ENCODE peak calls at places on chromosomes 13 and 19, in nine cellular contexts. E is A549, U is GM06990, B is right lobe of liver, P is retinal pigment epithelial cell, F is fibroblast of lung, J is uterus, X is fibroblast of pulmonary artery, R is thoracic aorta. S is an unnamed sample.

GRCh38 chr13:51034906-51035305 is 76.2 kb downstream of the C13orf42 start:
- DNase-seq in F (no peak), E (no peak), X (no peak), R (no peak), P (no peak), U (no peak), B (no peak), J (no peak), S (no peak)

GRCh38 chr19:34191355-34191962 is 19.2 kb downstream of the LSM14A start:
- DNase-seq in B (no peak), F (no peak), R (no peak), X (no peak), U (no peak), E (no peak), J (no peak), P (no peak), S (no peak)

GRCh38 chr13:25171517-25172302 is at the start of gene AMER2:
- DNase-seq in P (peak), E (no peak), U (peak), J (peak), R (no peak), F (peak), B (peak), X (peak), S (peak)

GRCh38 chr19:38989066-38989605 is 13.6 kb upstream of the FBXO17 start:
- DNase-seq in P (no peak), B (no peak), U (no peak), R (no peak), X (no peak), J (no peak), E (peak), F (peak), S (no peak)

GRCh38 chr13:41401371-41401770 is 56.0 kb upstream of the RGCC start:
- DNase-seq in F (no peak), B (no peak), X (no peak), J (no peak), E (peak), R (no peak), U (no peak), P (no peak), S (no peak)

GRCh38 chr19:17775245-17775927 is 19.6 kb upstream of the B3GNT3 start:
- DNase-seq in R (no peak), B (no peak), U (no peak), P (no peak), X (peak), E (peak), J (no peak), F (no peak), S (no peak)

GRCh38 chr13:111339366-111340143 is 19.1 kb downstream of the TEX29 start:
- DNase-seq in X (no peak), F (no peak), E (no peak), U (no peak), R (no peak), B (no peak), J (no peak), P (no peak), S (no peak)

GRCh38 chr13:114155923-114156883 is 22.9 kb upstream of the CFAP97D2 start:
- DNase-seq in X (no peak), U (no peak), J (no peak), F (no peak), P (no peak), E (no peak), R (no peak), B (no peak), S (no peak)

GRCh38 chr13:114064516-114065140 is 67.8 kb downstream of the RASA3 start:
- DNase-seq in U (no peak), F (peak), X (peak), R (no peak), B (no peak), P (no peak), E (peak), J (peak), S (peak)

GRCh38 chr19:45414468-45414867 is 8.0 kb downstream of the POLR1G start:
- DNase-seq in F (no peak), J (no peak), R (no peak), B (no peak), E (no peak), P (no peak), U (no peak), X (no peak), S (no peak)

GRCh38 chr13:113762538-113762937 is 3.5 kb downstream of the TMEM255B start:
- DNase-seq in X (no peak), U (no peak), P (no peak), B (no peak), J (no peak), E (no peak), R (no peak), F (no peak), S (no peak)

GRCh38 chr19:50384685-50385535 is 763 bp downstream of the POLD1 start:
- DNase-seq in B (no peak), R (no peak), E (no peak), P (no peak), J (no peak), X (peak), F (peak), U (no peak), S (no peak)

DNA sequence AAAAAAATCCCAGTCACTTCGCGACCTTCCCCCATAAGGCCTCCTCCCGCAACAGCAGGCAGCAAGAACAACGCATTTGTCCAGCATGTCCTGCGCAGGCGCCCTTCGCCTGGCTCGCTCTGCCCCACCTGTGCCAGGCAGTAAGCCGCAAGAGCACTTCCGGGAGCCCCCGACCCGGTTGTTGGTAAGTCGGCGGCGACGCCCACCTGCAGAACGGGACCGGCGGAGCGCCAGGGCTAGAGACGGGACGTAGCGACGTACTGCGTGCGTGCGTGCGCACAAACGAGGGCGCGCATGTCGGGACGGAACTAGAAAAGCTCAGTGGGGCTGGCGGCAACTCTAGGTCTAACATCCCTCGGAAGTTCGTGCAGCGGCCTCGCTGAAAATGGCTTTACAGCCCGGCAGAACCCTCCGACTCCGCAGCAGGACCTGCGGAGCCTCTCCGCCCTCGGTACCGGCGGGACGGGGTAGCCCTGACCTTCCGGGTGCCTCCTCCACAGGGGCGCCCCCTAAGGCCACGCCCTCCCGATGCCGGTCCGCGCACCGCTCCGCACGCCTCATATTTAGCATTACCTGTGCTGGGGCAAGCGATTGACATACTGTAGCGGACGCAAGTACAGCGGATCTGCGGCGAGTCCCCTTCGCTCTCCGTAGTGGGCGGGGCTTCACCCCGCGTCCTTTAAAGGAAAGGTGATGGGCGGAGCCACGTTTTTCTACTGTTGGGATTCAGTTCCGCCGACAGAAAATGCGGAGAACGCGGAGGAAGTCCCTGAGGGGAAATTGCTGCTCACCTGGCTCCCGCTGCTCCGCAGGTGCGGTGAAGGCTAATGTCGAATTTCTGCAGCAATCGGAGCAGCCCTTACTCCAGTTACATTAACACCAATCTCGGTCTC is at the start of gene MTIF3:
- DNase-seq in B (peak), X (peak), J (peak), E (peak), P (peak), U (peak), F (peak), R (peak), S (peak)
- TF ChIP-seq CTCF in B (peak), X (no peak), J (no peak), E (no peak), P (no peak), U (no peak), F (peak), R (peak), S (peak)

DNA sequence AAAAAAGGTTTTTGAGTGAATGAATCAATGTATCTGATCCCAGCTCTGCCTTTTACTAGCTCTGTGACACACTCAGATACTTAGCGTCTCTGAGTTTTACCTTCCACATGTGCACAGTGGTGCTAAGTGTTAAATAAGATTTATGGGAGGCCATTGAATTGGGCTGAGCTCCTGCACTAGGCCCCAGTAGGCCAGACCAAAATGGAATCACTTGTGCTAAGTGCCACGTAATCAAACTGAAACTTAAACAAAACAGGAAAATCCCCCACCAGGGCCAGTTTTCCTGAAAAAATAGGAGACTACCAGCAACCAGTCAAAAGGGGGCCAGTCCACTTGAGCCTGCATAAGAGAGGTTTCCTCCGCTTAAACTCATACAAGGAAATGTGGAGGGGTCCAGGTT is 40.9 kb downstream of the GJA3 start:
- DNase-seq in U (no peak), E (no peak), X (no peak), P (no peak), B (no peak), J (no peak), F (no peak), R (no peak), S (peak)
- H3K4me3 ChIP-seq in U (no peak), E (no peak), X (no peak), P (no peak), B (no peak), J (no peak), F (no peak), R (peak), S (peak)

GRCh38 chr19:942133-942645 is 16.4 kb downstream of the ARID3A start:
- DNase-seq in F (no peak), E (no peak), P (no peak), J (no peak), B (no peak), R (no peak), X (no peak), U (no peak), S (no peak)

GRCh38 chr19:941292-942132 is 15.7 kb downstream of the ARID3A start:
- DNase-seq in E (no peak), U (no peak), B (no peak), R (no peak), J (no peak), P (no peak), F (no peak), X (no peak), S (no peak)

GRCh38 chr19:939439-939838 is 13.6 kb downstream of the ARID3A start:
- DNase-seq in F (no peak), B (no peak), U (no peak), J (no peak), P (no peak), E (no peak), X (no peak), R (no peak), S (no peak)

GRCh38 chr19:939922-940321 is 14.1 kb downstream of the ARID3A start:
- DNase-seq in U (no peak), F (no peak), R (no peak), E (no peak), P (no peak), B (no peak), J (no peak), X (no peak), S (no peak)

GRCh38 chr19:940591-941291 is 14.9 kb downstream of the ARID3A start:
- DNase-seq in F (peak), E (peak), B (peak), U (no peak), J (peak), X (no peak), R (peak), P (no peak), S (peak)
- TF ChIP-seq CTCF in F (no peak), E (no peak), B (no peak), U (no peak), J (no peak), X (no peak), R (no peak), P (no peak), S (no peak)

DNA sequence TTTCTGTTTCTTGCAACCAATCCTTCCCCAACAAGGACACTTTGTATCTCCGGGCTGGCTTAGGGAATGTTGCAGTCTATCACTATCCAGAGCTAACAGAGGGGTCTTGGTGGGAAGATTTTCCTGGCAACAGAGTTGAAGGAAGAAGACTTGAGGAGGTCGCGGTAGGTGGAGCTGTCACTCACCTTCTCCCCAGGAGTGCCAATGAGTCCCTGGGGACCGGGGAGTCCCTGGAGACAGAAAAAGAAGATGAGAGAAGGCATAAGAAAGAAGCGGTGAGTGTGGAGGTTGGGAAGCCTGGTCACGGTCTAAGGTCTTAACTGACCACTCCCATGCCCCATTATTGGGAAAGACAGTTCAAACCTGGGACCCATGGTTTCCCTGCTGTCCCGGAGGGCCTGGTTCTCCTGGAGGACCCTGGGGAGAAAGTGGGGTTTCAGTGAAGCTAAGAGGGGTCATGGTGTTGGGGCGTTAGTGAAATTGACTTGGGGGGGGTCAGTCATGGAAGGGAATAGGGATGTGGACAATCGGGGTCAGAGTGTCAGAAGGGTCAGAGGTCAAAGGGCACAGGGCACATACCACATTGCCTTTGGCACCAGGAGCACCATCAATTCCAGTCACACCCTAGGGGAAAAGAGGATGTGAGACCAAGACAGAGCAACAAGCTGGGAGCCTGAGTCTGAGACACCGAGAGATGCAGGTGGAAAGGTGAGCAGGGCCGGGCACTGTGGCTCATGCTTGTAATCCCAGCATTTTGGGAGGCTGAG is 18.7 kb downstream of the COL5A3 start:
- DNase-seq in X (no peak), U (no peak), F (no peak), R (no peak), B (no peak), J (no peak), E (no peak), P (no peak), S (no peak)
- H3K4me3 ChIP-seq in X (no peak), U (no peak), F (no peak), R (no peak), B (no peak), J (no peak), E (no peak), P (no peak), S (no peak)

GRCh38 chr19:2863818-2864217 is 3.3 kb upstream of the ZNF556 start:
- DNase-seq in X (no peak), E (no peak), R (no peak), P (no peak), U (no peak), B (no peak), F (no peak), J (no peak), S (no peak)

GRCh38 chr19:2854849-2855248 is 12.3 kb upstream of the ZNF556 start:
- DNase-seq in P (no peak), E (no peak), B (no peak), R (no peak), X (no peak), J (no peak), U (no peak), F (no peak), S (no peak)

GRCh38 chr19:2856457-2857055 is 10.6 kb upstream of the ZNF556 start:
- DNase-seq in F (no peak), R (no peak), U (no peak), J (no peak), P (no peak), B (no peak), E (no peak), X (no peak), S (peak)

GRCh38 chr19:2853015-2853606 is 11.8 kb downstream of the ZNF555 start:
- DNase-seq in X (no peak), P (no peak), B (no peak), R (no peak), E (no peak), J (no peak), F (no peak), U (no peak), S (no peak)

DNA sequence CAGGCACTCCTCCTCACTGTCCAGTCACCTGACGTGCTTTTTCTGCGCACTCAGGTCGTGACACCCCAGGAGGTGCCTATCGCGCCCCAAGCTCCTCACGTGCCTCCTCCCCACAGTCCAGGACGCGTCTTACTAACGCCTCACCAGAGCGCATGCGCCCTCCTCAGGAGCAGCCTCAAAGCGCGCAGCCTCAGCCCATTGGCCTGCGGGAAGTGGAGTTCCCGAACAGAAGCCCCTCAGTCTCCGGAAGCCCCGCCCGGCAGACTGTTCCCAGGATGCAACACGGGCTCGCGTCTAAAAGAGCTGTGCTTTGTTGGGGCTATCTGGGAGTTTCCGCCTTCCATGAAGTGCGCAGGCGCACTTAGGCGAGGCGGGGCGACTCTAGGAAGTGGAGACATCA is 8.3 kb upstream of the ZNF556 start:
- DNase-seq in U (no peak), B (no peak), R (no peak), P (no peak), X (no peak), J (no peak), E (no peak), F (no peak), S (no peak)
- TF ChIP-seq CTCF in U (no peak), B (no peak), R (no peak), P (no peak), X (no peak), J (no peak), E (no peak), F (no peak), S (no peak)

DNA sequence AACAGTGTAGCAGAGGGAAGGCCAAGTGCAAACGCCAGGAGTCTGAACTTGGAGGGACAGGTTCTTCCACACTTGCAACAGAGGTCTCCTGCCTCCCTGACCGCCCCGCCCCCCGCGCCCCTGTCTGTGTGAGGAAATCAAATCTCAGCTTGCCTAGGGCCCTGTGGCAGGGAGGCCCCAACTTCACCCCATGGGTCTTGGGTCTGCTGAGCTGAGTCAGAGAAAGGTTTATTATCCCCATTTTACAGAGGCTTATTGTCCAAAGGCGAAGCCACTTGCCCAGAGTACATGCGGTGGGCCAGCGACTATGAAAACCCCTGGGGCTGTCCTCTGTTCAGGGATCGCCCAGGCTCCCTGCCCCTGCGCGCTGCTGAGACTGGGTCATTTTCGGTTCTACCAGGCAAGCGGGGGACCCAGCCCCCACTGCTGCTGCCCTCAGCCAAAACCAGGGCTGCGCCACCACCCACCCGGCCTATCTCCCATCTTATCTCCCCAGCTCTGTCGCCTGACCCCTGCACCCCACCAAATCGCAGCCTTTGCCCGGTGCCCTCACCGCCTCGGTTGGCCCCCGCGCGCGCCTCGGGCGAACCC is 956 bp upstream of the CERS4 start:
- DNase-seq in E (no peak), X (no peak), U (no peak), P (no peak), R (no peak), J (peak), B (peak), F (no peak), S (no peak)
- H3K4me3 ChIP-seq in E (peak), X (peak), U (peak), P (peak), R (peak), J (peak), B (peak), F (no peak), S (peak)

DNA sequence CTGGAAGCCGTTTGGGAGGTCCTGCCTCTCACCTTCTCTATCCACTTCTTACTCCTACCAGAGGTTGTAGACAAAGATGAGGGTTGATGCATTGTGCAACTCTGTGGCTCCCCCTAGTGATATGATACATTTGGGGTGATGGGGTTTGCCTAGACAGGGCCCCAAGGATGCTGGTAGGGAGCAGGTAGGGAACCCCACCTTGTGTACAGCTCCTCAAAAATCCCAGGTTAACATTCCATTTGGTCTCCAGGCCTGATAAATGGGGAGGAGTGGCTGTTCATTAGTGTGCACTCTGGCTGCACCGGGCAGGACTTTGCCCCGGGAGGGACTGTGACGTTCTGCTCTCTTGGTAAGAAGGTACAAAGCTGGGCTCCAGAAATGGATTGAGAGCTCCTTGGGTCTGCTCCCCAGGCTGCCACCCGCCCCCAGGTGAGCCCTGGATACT is 19.2 kb downstream of the SIGLEC8 start:
- DNase-seq in R (no peak), J (no peak), F (no peak), X (peak), B (no peak), U (no peak), P (no peak), E (no peak), S (peak)
- TF ChIP-seq CTCF in R (no peak), J (peak), F (peak), X (peak), B (no peak), U (peak), P (peak), E (no peak), S (peak)

GRCh38 chr13:78239681-78240080 is 321.1 kb upstream of the EDNRB start:
- DNase-seq in R (no peak), E (no peak), F (peak), J (no peak), U (no peak), B (no peak), X (no peak), P (no peak), S (no peak)

GRCh38 chr13:78247362-78247761 is 328.7 kb upstream of the EDNRB start:
- DNase-seq in P (no peak), U (no peak), E (no peak), X (no peak), R (no peak), F (no peak), B (no peak), J (no peak), S (peak)

GRCh38 chr13:78238911-78239310 is 320.3 kb upstream of the EDNRB start:
- DNase-seq in U (no peak), E (no peak), B (no peak), X (peak), F (peak), P (no peak), R (no peak), J (no peak), S (no peak)

GRCh38 chr13:78241278-78241919 is 322.8 kb upstream of the EDNRB start:
- DNase-seq in R (no peak), B (peak), P (peak), J (no peak), X (peak), U (peak), F (peak), E (peak), S (peak)
- H3K4me3 ChIP-seq in R (no peak), B (no peak), P (no peak), J (no peak), X (no peak), U (no peak), F (no peak), E (no peak), S (no peak)